ENCODE peak calls at places on chromosome 16, in four cellular contexts. Q, C, F and D are unnamed samples.

GRCh38 chr16:27230562-27230991 is 27.3 kb downstream of the KDM8 start:
- DNase-seq in Q (no peak), C (no peak), F (peak), D (no peak)

GRCh38 chr16:84247341-84247740 is 7.5 kb upstream of the KCNG4 start:
- DNase-seq in Q (no peak), C (no peak), F (no peak), D (no peak)

GRCh38 chr16:75244844-75245758 is 6.3 kb downstream of the BCAR1 start:
- DNase-seq in Q (no peak), C (peak), F (no peak), D (peak)

GRCh38 chr16:19520861-19521331 is 1.0 kb downstream of the GDE1 start:
- DNase-seq in Q (peak), C (no peak), F (no peak), D (peak)

GRCh38 chr16:23728112-23728477 is 15.1 kb upstream of the ERN2 start:
- DNase-seq in Q (no peak), C (no peak), F (no peak), D (no peak)

GRCh38 chr16:10280262-10281170 is 98.3 kb upstream of the GRIN2A start:
- DNase-seq in Q (no peak), C (no peak), F (no peak), D (no peak)

GRCh38 chr16:57950382-57950781 is 20.5 kb downstream of the CNGB1 start:
- DNase-seq in Q (no peak), C (no peak), F (no peak), D (no peak)

GRCh38 chr16:61587526-61587925 is 448.7 kb downstream of the CDH8 start:
- DNase-seq in Q (no peak), C (no peak), F (no peak), D (no peak)

GRCh38 chr16:12341966-12342365 is 365.4 kb downstream of the SNX29 start:
- DNase-seq in Q (no peak), C (no peak), F (no peak), D (no peak)

GRCh38 chr16:85498607-85499006 is 114.5 kb upstream of the GSE1 start:
- DNase-seq in Q (peak), C (no peak), F (peak), D (peak)

GRCh38 chr16:66131156-66131807 is 235.2 kb upstream of the CDH5 start:
- DNase-seq in Q (no peak), C (no peak), F (no peak), D (no peak)

GRCh38 chr16:28592979-28593553 is 3.8 kb downstream of the SULT1A2 start:
- DNase-seq in Q (no peak), C (no peak), F (no peak), D (no peak)

GRCh38 chr16:4680673-4681470 is 12.5 kb upstream of the NUDT16L1 start:
- DNase-seq in Q (no peak), C (no peak), F (no peak), D (no peak)

GRCh38 chr16:89277641-89278341 is 60.3 kb downstream of the ZNF778 start:
- DNase-seq in Q (no peak), C (no peak), F (no peak), D (no peak)

GRCh38 chr16:25189305-25189704 is 27.4 kb upstream of the AQP8 start:
- DNase-seq in Q (no peak), C (no peak), F (no peak), D (no peak)

GRCh38 chr16:25192096-25192495 is 24.7 kb upstream of the AQP8 start:
- DNase-seq in Q (no peak), C (no peak), F (no peak), D (no peak)

GRCh38 chr16:25184771-25185170 is 32.0 kb upstream of the AQP8 start:
- DNase-seq in Q (no peak), C (no peak), F (no peak), D (no peak)

DNA sequence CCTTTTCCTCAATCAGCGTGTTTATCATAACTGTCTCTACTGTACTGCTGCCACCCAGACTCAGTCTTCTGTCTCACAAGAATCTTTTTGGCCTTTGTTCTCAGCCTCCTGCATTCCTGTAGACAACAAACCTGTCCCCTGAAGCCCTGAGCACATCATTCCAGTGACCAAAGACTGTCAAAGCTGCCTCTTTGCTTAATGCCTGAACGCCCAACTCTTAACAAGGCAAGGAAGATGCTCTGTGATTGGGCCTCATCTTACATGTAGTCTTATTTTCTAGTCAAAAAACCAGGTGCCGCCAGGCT is 29.3 kb upstream of the AQP8 start:
- DNase-seq in Q (no peak), C (no peak), F (no peak), D (no peak)
- TF ChIP-seq CTCF in Q (no peak), C (no peak), F (no peak), D (no peak)

GRCh38 chr16:25063865-25064264 is 47.7 kb upstream of the LCMT1 start:
- DNase-seq in Q (no peak), C (no peak), F (no peak), D (no peak)
- H3K4me2 ChIP-seq in Q (peak), C (no peak), F (no peak), D (no peak)

DNA sequence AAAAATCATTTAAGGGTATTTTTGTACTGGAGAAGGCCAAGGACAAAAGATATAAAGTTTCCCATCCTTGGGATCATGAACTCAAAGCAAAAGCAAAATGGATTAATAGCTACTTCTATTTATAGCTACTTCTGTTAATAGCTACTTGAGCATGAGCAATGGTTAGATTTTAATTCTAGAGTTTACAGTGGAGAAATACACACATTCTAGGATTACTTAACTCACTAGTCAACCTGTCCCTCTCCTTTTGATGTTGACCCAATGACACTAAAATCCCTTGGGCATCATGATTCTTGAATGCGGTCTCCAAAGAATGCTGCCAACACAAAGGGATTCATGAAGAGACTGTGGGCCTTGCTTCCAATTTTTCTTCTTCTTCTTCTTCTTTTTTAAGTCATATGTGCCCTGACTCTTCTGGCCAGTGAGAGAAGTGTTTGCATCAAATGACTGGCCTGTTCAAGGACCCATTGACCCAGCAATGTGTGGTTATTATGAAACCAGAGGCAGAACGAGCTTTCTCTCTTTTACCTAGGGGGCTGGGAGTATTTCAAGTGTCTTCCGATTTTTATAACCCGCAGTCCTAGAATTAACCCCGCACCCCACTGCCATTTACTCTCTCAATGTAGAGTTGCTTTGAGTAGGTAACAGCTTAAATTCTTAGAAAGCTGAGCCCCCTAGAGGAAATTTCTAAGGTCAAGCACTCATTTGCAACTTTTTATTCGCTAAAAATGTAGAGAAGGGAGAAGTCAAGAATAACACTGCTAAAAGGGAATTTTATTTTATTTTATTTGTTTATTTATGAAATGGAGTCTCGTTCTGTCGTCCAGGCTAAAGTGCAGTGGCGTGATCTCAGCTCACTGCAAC is 34.6 kb downstream of the OTOA start:
- DNase-seq in Q (no peak), C (no peak), F (no peak), D (no peak)
- TF ChIP-seq CTCF in Q (no peak), C (peak), F (no peak), D (peak)

GRCh38 chr16:14186007-14186953 is 115.2 kb downstream of the MRTFB start:
- DNase-seq in Q (no peak), C (peak), F (no peak), D (peak)

GRCh38 chr16:14182999-14183398 is 111.9 kb downstream of the MRTFB start:
- DNase-seq in Q (no peak), C (no peak), F (no peak), D (no peak)

GRCh38 chr16:14186954-14187306 is 115.8 kb downstream of the MRTFB start:
- DNase-seq in Q (no peak), C (no peak), F (no peak), D (no peak)

GRCh38 chr16:14193316-14193871 is 122.3 kb downstream of the MRTFB start:
- DNase-seq in Q (peak), C (no peak), F (peak), D (peak)

GRCh38 chr16:14187517-14188338 is 116.6 kb downstream of the MRTFB start:
- DNase-seq in Q (no peak), C (no peak), F (no peak), D (no peak)
- H3K4me2 ChIP-seq in Q (no peak), C (no peak), F (no peak), D (no peak)

GRCh38 chr16:72241930-72242329 is 70.0 kb upstream of the PMFBP1 start:
- DNase-seq in Q (no peak), C (peak), F (no peak), D (peak)

GRCh38 chr16:72246423-72246822 is 74.5 kb upstream of the PMFBP1 start:
- DNase-seq in Q (peak), C (no peak), F (peak), D (peak)

GRCh38 chr16:72242757-72243156 is 70.8 kb upstream of the PMFBP1 start:
- DNase-seq in Q (no peak), C (no peak), F (no peak), D (no peak)

GRCh38 chr16:72247821-72248253 is 75.9 kb upstream of the PMFBP1 start:
- DNase-seq in Q (no peak), C (no peak), F (no peak), D (no peak)

DNA sequence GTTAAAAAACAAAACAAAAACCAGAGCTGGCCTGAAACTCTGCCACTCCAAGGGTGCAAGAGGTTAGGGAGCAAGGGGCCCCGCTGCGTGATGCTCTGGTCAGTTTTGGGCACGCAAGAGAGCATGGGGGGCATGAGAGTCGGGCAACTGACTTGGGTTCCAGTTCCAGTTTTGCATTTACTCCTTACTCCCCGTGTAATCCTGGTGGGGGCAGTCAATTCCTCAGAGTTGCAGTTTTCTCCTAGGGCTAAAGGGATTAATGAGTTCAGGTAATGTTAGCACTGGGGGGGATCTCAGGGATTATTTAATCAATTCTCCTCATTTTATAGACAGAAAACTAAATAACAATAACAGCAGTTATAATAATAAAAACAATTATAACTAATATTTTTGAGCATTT is 72.9 kb upstream of the PMFBP1 start:
- DNase-seq in Q (no peak), C (no peak), F (no peak), D (no peak)
- TF ChIP-seq CTCF in Q (no peak), C (peak), F (no peak), D (no peak)

GRCh38 chr16:48044117-48044516 is 111.7 kb downstream of the ABCC12 start:
- DNase-seq in Q (no peak), C (no peak), F (no peak), D (no peak)

GRCh38 chr16:48047273-48047672 is 108.5 kb downstream of the ABCC12 start:
- DNase-seq in Q (no peak), C (no peak), F (no peak), D (no peak)

GRCh38 chr16:48047755-48048154 is 108.0 kb downstream of the ABCC12 start:
- DNase-seq in Q (no peak), C (peak), F (no peak), D (no peak)

GRCh38 chr16:48041861-48042435 is 113.8 kb downstream of the ABCC12 start:
- DNase-seq in Q (no peak), C (peak), F (no peak), D (no peak)
- H3K4me2 ChIP-seq in Q (no peak), C (no peak), F (no peak), D (no peak)

GRCh38 chr16:1102333-1102700 is 6.3 kb upstream of the C1QTNF8 start:
- DNase-seq in Q (no peak), C (no peak), F (no peak), D (no peak)

GRCh38 chr16:1101133-1101532 is 5.1 kb upstream of the C1QTNF8 start:
- DNase-seq in Q (no peak), C (no peak), F (no peak), D (no peak)

GRCh38 chr16:1101573-1102332 is 5.7 kb upstream of the C1QTNF8 start:
- DNase-seq in Q (no peak), C (no peak), F (no peak), D (no peak)

GRCh38 chr16:1103649-1104005 is 7.6 kb upstream of the C1QTNF8 start:
- DNase-seq in Q (no peak), C (no peak), F (no peak), D (no peak)

GRCh38 chr16:1102921-1103648 is 7.0 kb upstream of the C1QTNF8 start:
- DNase-seq in Q (no peak), C (peak), F (peak), D (peak)
- TF ChIP-seq CTCF in Q (peak), C (peak), F (peak), D (peak)

GRCh38 chr16:72285324-72285723 is 113.4 kb upstream of the PMFBP1 start:
- DNase-seq in Q (no peak), C (no peak), F (no peak), D (no peak)
- H3K4me2 ChIP-seq in Q (no peak), C (no peak), F (no peak), D (no peak)